ENCODE peak calls at places on chromosomes 1 and 21, in seven cellular contexts. P, U, F, D, T, H and B are unnamed samples. For H3K4me1, the result is how much of the 10 kb centered on the place peaks cover.

GRCh38 chr1:47229884-47230691 is 1.9 kb downstream of the TAL1 start:
- DNase-seq in P (no peak), D (no peak), T (no peak), F (no peak), U (no peak), H (peak), B (no peak)

GRCh38 chr1:17742590-17742989 is 12.5 kb upstream of the ACTL8 start:
- DNase-seq in H (no peak), P (no peak), T (no peak), D (no peak), U (no peak), F (no peak), B (no peak)

GRCh38 chr21:25934130-25934529 is 199.4 kb downstream of the GABPA start:
- DNase-seq in T (no peak), F (no peak), H (no peak), U (no peak), P (no peak), D (no peak), B (no peak)

GRCh38 chr1:214946615-214947014 is 135.9 kb upstream of the KCNK2 start:
- DNase-seq in F (no peak), T (no peak), H (no peak), U (no peak), D (no peak), P (no peak), B (no peak)

GRCh38 chr1:211589782-211590721 is 11.1 kb upstream of the SLC30A1 start:
- DNase-seq in H (no peak), U (peak), D (no peak), P (no peak), F (no peak), T (no peak), B (peak)

GRCh38 chr1:8097077-8097799 is 71.1 kb upstream of the ERRFI1 start:
- DNase-seq in F (peak), T (peak), U (no peak), H (no peak), P (peak), D (no peak), B (no peak)

GRCh38 chr1:74964508-74964907 is 169.7 kb upstream of the LHX8 start:
- DNase-seq in T (no peak), P (no peak), F (no peak), D (no peak), U (no peak), H (no peak), B (peak)

GRCh38 chr1:107991371-107992066 is 26.5 kb upstream of the VAV3 start:
- DNase-seq in F (no peak), H (no peak), U (no peak), D (no peak), T (no peak), P (no peak), B (no peak)

GRCh38 chr1:236311040-236311439 is 29.3 kb upstream of the ERO1B start:
- DNase-seq in H (no peak), F (no peak), P (peak), D (no peak), T (no peak), U (no peak), B (no peak)

GRCh38 chr1:29240400-29240837 is 4.1 kb downstream of the PTPRU start:
- DNase-seq in H (peak), F (no peak), U (no peak), D (no peak), T (no peak), P (no peak), B (no peak)

GRCh38 chr1:61310538-61310937 is 228.2 kb downstream of the NFIA start:
- DNase-seq in F (no peak), H (no peak), D (no peak), T (no peak), U (no peak), P (no peak), B (no peak)

GRCh38 chr1:243513726-243514491 is 258.1 kb downstream of the SDCCAG8 start:
- DNase-seq in T (no peak), H (no peak), D (no peak), P (no peak), F (no peak), U (no peak), B (no peak)

GRCh38 chr1:88562991-88563390 is 121.1 kb upstream of the PKN2 start:
- DNase-seq in D (no peak), T (no peak), F (no peak), H (no peak), P (no peak), U (no peak), B (no peak)

GRCh38 chr1:224894915-224895314 is 34.6 kb upstream of the DNAH14 start:
- DNase-seq in D (peak), P (peak), U (no peak), T (no peak), H (no peak), F (no peak), B (no peak)

GRCh38 chr1:183543619-183544204 is 46.5 kb downstream of the NCF2 start:
- DNase-seq in D (no peak), U (no peak), F (no peak), P (peak), H (no peak), T (peak), B (peak)

GRCh38 chr1:36400825-36401601 is 3.3 kb upstream of the LSM10 start:
- DNase-seq in D (peak), H (peak), T (no peak), F (peak), U (peak), P (peak), B (peak)

GRCh38 chr1:109750920-109751319 is 10.1 kb upstream of the GSTM3 start:
- DNase-seq in U (no peak), F (no peak), H (no peak), D (no peak), T (no peak), P (no peak), B (no peak)

GRCh38 chr1:90732136-90732535 is 15.0 kb upstream of the BARHL2 start:
- DNase-seq in P (no peak), D (no peak), H (no peak), U (no peak), F (no peak), T (no peak), B (no peak)

GRCh38 chr1:199743227-199743626 is 284.3 kb upstream of the NR5A2 start:
- DNase-seq in P (no peak), U (no peak), H (no peak), T (no peak), F (no peak), D (no peak), B (no peak)

GRCh38 chr1:107010582-107010981 is 45.9 kb upstream of the PRMT6 start:
- DNase-seq in T (no peak), U (no peak), F (no peak), D (no peak), H (no peak), P (no peak), B (no peak)

GRCh38 chr1:111538343-111539035 is 35.1 kb upstream of the ADORA3 start:
- DNase-seq in T (no peak), U (no peak), F (peak), P (no peak), H (no peak), D (no peak), B (no peak)

GRCh38 chr1:9874412-9874811 is 35.7 kb downstream of the CTNNBIP1 start:
- DNase-seq in T (no peak), U (no peak), H (no peak), D (no peak), F (no peak), P (no peak), B (no peak)

GRCh38 chr1:89633103-89633744 is at the start of gene LRRC8C:
- DNase-seq in D (peak), U (peak), F (peak), T (no peak), P (peak), H (no peak), B (no peak)

GRCh38 chr1:197773856-197774255 is 1.4 kb downstream of the DENND1B start:
- DNase-seq in D (no peak), U (no peak), P (no peak), T (no peak), H (no peak), F (no peak), B (no peak)

GRCh38 chr1:218656301-218657037 is 311.3 kb downstream of the TGFB2 start:
- DNase-seq in H (no peak), F (no peak), P (no peak), U (no peak), D (no peak), T (no peak), B (no peak)

GRCh38 chr1:227437495-227438008 is 119.3 kb upstream of the CDC42BPA start:
- DNase-seq in H (peak), U (no peak), T (no peak), D (peak), F (no peak), P (peak), B (no peak)

GRCh38 chr1:209045326-209046057 is 538.0 kb upstream of the CAMK1G start:
- DNase-seq in D (no peak), P (no peak), H (no peak), T (no peak), F (peak), U (no peak), B (no peak)

GRCh38 chr1:246597971-246598370 is 31.7 kb downstream of the CNST start:
- DNase-seq in T (no peak), D (no peak), F (no peak), U (no peak), H (no peak), P (no peak), B (no peak)

GRCh38 chr1:246599315-246599714 is 33.1 kb downstream of the CNST start:
- DNase-seq in F (no peak), D (no peak), H (no peak), P (no peak), T (no peak), U (no peak), B (no peak)

GRCh38 chr1:246597340-246597739 is 31.1 kb downstream of the CNST start:
- DNase-seq in D (no peak), H (no peak), F (peak), U (peak), T (no peak), P (peak), B (no peak)

GRCh38 chr1:246602194-246602593 is 35.9 kb downstream of the CNST start:
- DNase-seq in T (no peak), F (no peak), P (no peak), D (no peak), U (no peak), H (no peak), B (no peak)

GRCh38 chr1:246600579-246600978 is 34.3 kb downstream of the CNST start:
- DNase-seq in D (no peak), T (no peak), H (no peak), F (no peak), U (no peak), P (no peak), B (no peak)
- H3K4me1 ChIP-seq in D (under half), T (under half), H (under half), F (under half), U (under half), P (under half), B (under half)

GRCh38 chr1:247453997-247454396 is 3.9 kb downstream of the OR2B11 start:
- DNase-seq in D (no peak), U (no peak), T (no peak), H (no peak), P (no peak), F (no peak), B (no peak)

GRCh38 chr1:247456024-247456423 is 1.9 kb downstream of the OR2B11 start:
- DNase-seq in H (no peak), D (no peak), P (no peak), U (no peak), F (no peak), T (no peak), B (no peak)

GRCh38 chr1:247453256-247453655 is 4.6 kb downstream of the OR2B11 start:
- DNase-seq in T (no peak), F (no peak), P (no peak), D (no peak), H (no peak), U (no peak), B (no peak)

GRCh38 chr1:247451388-247452010 is 6.4 kb downstream of the OR2B11 start:
- DNase-seq in H (no peak), D (no peak), T (no peak), F (no peak), P (no peak), U (no peak), B (no peak)

DNA sequence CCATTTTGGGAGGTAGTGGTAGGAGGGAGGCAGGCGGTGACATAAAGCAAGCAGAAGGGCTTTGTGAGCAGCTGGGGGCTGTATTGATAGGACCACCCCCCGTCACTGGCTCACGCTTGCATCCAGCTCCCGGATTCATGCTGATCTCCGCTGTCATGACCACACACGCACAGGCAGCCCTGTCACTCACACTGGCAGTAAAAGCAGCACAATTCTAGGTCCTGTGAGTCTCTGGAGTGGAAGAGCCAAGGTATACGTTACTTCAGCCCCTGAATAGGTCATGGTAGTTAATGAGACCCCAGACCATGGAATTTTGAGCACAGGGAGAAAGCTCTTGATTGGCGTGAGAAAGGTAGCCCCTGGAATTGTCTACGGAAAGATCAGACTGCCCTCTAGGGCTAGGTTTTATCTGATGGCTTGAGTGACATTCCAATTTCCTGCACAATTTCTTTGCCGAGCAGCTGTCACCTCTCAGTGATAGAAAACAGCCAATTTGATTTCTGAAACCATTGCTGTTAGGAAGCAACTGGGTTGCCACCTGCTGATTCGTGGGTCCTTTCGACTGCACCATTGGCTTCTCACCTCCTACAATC is 5.4 kb downstream of the OR2B11 start:
- DNase-seq in D (no peak), P (no peak), U (no peak), H (no peak), F (no peak), T (no peak), B (no peak)
- TF ChIP-seq EP300 in D (no peak), P (no peak), U (no peak), H (no peak), F (no peak), T (no peak), B (no peak)

GRCh38 chr1:59006932-59007331 is 223.1 kb upstream of the JUN start:
- DNase-seq in U (no peak), P (no peak), H (no peak), D (no peak), T (no peak), F (no peak), B (no peak)

GRCh38 chr1:59005491-59006308 is 221.9 kb upstream of the JUN start:
- DNase-seq in F (no peak), T (no peak), D (no peak), U (no peak), P (no peak), H (no peak), B (no peak)

GRCh38 chr1:59007820-59008598 is 224.2 kb upstream of the JUN start:
- DNase-seq in T (no peak), F (no peak), P (no peak), D (no peak), U (peak), H (no peak), B (no peak)

GRCh38 chr1:59007429-59007819 is 223.6 kb upstream of the JUN start:
- DNase-seq in D (no peak), P (no peak), H (no peak), F (no peak), U (no peak), T (no peak), B (no peak)

GRCh38 chr1:59006309-59006698 is 222.5 kb upstream of the JUN start:
- DNase-seq in D (no peak), F (no peak), P (no peak), U (no peak), T (no peak), H (no peak), B (no peak)
- H3K4me1 ChIP-seq in D (under half), F (under half), P (under half), U (under half), T (under half), H (under half), B (under half)

GRCh38 chr1:185787238-185787637 is 53.0 kb downstream of the HMCN1 start:
- DNase-seq in P (no peak), D (no peak), H (no peak), T (no peak), F (no peak), U (no peak), B (no peak)

GRCh38 chr1:185789846-185790735 is 55.9 kb downstream of the HMCN1 start:
- DNase-seq in F (no peak), P (no peak), D (no peak), U (no peak), H (no peak), T (no peak), B (no peak)

GRCh38 chr1:185785586-185785985 is 51.4 kb downstream of the HMCN1 start:
- DNase-seq in T (no peak), H (no peak), P (no peak), F (no peak), D (no peak), U (no peak), B (no peak)

GRCh38 chr1:185788386-185788785 is 54.2 kb downstream of the HMCN1 start:
- DNase-seq in U (no peak), T (no peak), H (no peak), P (no peak), F (no peak), D (no peak), B (no peak)

GRCh38 chr1:185786524-185786923 is 52.3 kb downstream of the HMCN1 start:
- DNase-seq in H (no peak), F (no peak), T (no peak), P (no peak), D (no peak), U (no peak), B (no peak)
- TF ChIP-seq EP300 in H (no peak), F (no peak), T (no peak), P (no peak), D (no peak), U (no peak), B (no peak)

DNA sequence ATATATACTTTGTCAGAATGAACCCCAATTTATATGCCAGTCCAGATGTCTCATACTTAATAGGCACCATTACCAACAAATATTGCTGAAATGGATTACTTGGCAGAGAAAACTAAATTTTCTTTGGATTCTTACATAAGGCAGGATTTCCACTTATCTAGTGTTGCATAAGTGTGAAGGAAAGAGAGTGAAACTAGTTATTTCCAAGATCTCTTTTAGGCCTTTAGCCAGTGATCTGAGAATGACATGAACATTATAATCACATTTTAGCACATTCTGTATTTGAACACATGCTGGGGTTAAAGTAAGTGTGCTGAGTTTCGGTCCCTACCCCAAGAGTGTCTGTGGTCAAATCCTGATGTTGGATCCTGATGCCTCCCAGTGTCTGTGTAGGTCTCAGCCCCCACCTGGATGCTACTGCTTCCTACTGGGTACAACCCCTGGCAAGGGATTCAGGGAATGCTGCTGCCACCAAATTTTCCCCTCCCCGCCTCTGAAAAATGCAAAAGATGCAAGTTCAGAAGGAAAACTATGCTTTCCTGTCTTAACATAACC is 11.2 kb downstream of the DDAH1 start:
- DNase-seq in U (no peak), P (no peak), F (no peak), T (no peak), H (no peak), D (no peak), B (no peak)
- H3K4me1 ChIP-seq in U (under half), P (under half), F (under half), T (under half), H (under half), D (under half), B (under half)